ENCODE peak calls at places on chromosomes 4 and X, in five cellular contexts. Q is activated naive CD4-positive, alpha-beta T cell; S is left cardiac atrium; Y is foreskin fibroblast; I is glutamatergic neuron. A is an unnamed sample.

GRCh38 chr4:8386731-8387130 is 53.8 kb downstream of the ACOX3 start:
- DNase-seq in Q (no peak), S (peak), Y (no peak), I (no peak), A (no peak)

GRCh38 chr4:84879651-84880200 is 86.8 kb downstream of the WDFY3 start:
- DNase-seq in Q (no peak), S (no peak), Y (peak), I (no peak), A (peak)

GRCh38 chrX:148501121-148502066 is 977 bp downstream of the AFF2 start:
- DNase-seq in Q (no peak), S (peak), Y (peak), I (peak), A (no peak)

GRCh38 chr4:153747406-153747805 is 12.4 kb downstream of the RNF175 start:
- DNase-seq in Q (no peak), S (no peak), Y (no peak), I (no peak), A (no peak)

GRCh38 chrX:103628386-103629290 is at the start of gene TCEAL1:
- DNase-seq in Q (peak), S (peak), Y (peak), I (peak), A (peak)

GRCh38 chr4:65566473-65566872 is 103.8 kb downstream of the EPHA5 start:
- DNase-seq in Q (no peak), S (no peak), Y (no peak), I (no peak), A (no peak)

GRCh38 chrX:129798888-129799287 is 19.1 kb downstream of the SASH3 start:
- DNase-seq in Q (no peak), S (no peak), Y (no peak), I (no peak), A (no peak)

GRCh38 chr4:167290684-167291083 is 56.4 kb upstream of the SPOCK3 start:
- DNase-seq in Q (no peak), S (no peak), Y (peak), I (no peak), A (no peak)

GRCh38 chr4:7868892-7869471 is 70.7 kb downstream of the AFAP1 start:
- DNase-seq in Q (no peak), S (no peak), Y (no peak), I (no peak), A (no peak)

GRCh38 chr4:178577933-178578332 is 1135.7 kb upstream of the AGA start:
- DNase-seq in Q (no peak), S (no peak), Y (no peak), I (no peak), A (no peak)

GRCh38 chr4:112706840-112707207 is 69.9 kb downstream of the LARP7 start:
- DNase-seq in Q (no peak), S (no peak), Y (no peak), I (no peak), A (no peak)

GRCh38 chr4:166153539-166153938 is 280.5 kb downstream of the TLL1 start:
- DNase-seq in Q (no peak), S (no peak), Y (peak), I (no peak), A (peak)

GRCh38 chr4:151152033-151152432 is 52.6 kb downstream of the RPS3A start:
- DNase-seq in Q (no peak), S (no peak), Y (no peak), I (no peak), A (no peak)

GRCh38 chr4:2930135-2930805 is 32.9 kb downstream of the NOP14 start:
- DNase-seq in Q (no peak), S (no peak), Y (no peak), I (no peak), A (no peak)

GRCh38 chr4:180436366-180436765 is 1806.8 kb upstream of the TENM3 start:
- DNase-seq in Q (no peak), S (no peak), Y (no peak), I (no peak), A (no peak)

GRCh38 chr4:2284934-2285664 is 23.2 kb upstream of the MXD4 start:
- DNase-seq in Q (no peak), S (peak), Y (peak), I (no peak), A (no peak)

GRCh38 chrX:13545731-13546130 is 23.7 kb upstream of the EGFL6 start:
- DNase-seq in Q (no peak), S (no peak), Y (no peak), I (no peak), A (no peak)

GRCh38 chr4:141463678-141464077 is 172.7 kb upstream of the IL15 start:
- DNase-seq in Q (no peak), S (no peak), Y (peak), I (no peak), A (no peak)

GRCh38 chr4:157722146-157722545 is 450.7 kb downstream of the GASK1B start:
- DNase-seq in Q (no peak), S (no peak), Y (no peak), I (no peak), A (no peak)

GRCh38 chr4:181030961-181031360 is 1212.2 kb upstream of the TENM3 start:
- DNase-seq in Q (no peak), S (no peak), Y (no peak), I (no peak), A (peak)

GRCh38 chrX:131938749-131939148 is 84.4 kb upstream of the STK26 start:
- DNase-seq in Q (no peak), S (no peak), Y (no peak), I (no peak), A (no peak)

GRCh38 chrX:119690921-119691716 is 1.8 kb downstream of the SEPTIN6 start:
- DNase-seq in Q (no peak), S (no peak), Y (peak), I (peak), A (no peak)

GRCh38 chrX:65528705-65529340 is 5.8 kb downstream of the LAS1L start:
- DNase-seq in Q (peak), S (peak), Y (peak), I (peak), A (peak)

GRCh38 chr4:181659202-181659601 is 584.0 kb upstream of the TENM3 start:
- DNase-seq in Q (no peak), S (no peak), Y (peak), I (no peak), A (peak)

GRCh38 chrX:71085900-71086299 is 9.8 kb upstream of the FOXO4 start:
- DNase-seq in Q (no peak), S (no peak), Y (no peak), I (no peak), A (no peak)

GRCh38 chr4:2742823-2743517 is 13.2 kb downstream of the TNIP2 start:
- DNase-seq in Q (no peak), S (no peak), Y (no peak), I (no peak), A (no peak)

GRCh38 chr4:143389543-143390195 is 53.0 kb downstream of the GAB1 start:
- DNase-seq in Q (no peak), S (no peak), Y (peak), I (no peak), A (peak)